ENCODE peak calls at places on chromosomes 5 and 9, in seven cellular contexts. R is A549; Z is IMR-90; Q is SJSA1; N is CD8-positive, alpha-beta T cell; M is aorta; C is CD4-positive, alpha-beta T cell. O is an unnamed sample.
A peak's percentile ranks its signal among the peaks of the same experiment; 100 is the strongest.

GRCh38 chr5:16271851-16272250 is 92.3 kb upstream of the MARCHF11 start:
- DNase-seq in R (no peak), Z (no peak), Q (no peak), N (no peak), M (no peak), C (no peak), O (no peak)

GRCh38 chr9:13900449-13900848 is 413.5 kb downstream of the NFIB start:
- DNase-seq in R (no peak), Z (no peak), Q (no peak), N (no peak), M (no peak), C (no peak), O (no peak)

GRCh38 chr9:124735121-124735520 is 36.0 kb downstream of the NR6A1 start:
- DNase-seq in R (no peak), Z (peak; percentile 53), Q (peak; percentile 47), N (no peak), M (no peak), C (no peak), O (no peak)

GRCh38 chr5:31664566-31664965 is 25.6 kb downstream of the PDZD2 start:
- DNase-seq in R (peak; percentile 40), Z (peak; percentile 3), Q (no peak), N (no peak), M (no peak), C (no peak), O (peak; percentile 22)

GRCh38 chr9:6761306-6761705 is 3.5 kb downstream of the KDM4C start:
- DNase-seq in R (no peak), Z (no peak), Q (no peak), N (no peak), M (no peak), C (no peak), O (no peak)

GRCh38 chr9:19050637-19051591 is 1.7 kb downstream of the RRAGA start:
- DNase-seq in R (no peak), Z (no peak), Q (no peak), N (no peak), M (no peak), C (no peak), O (no peak)

GRCh38 chr5:39661026-39661779 is 236.4 kb upstream of the DAB2 start:
- DNase-seq in R (no peak), Z (no peak), Q (no peak), N (no peak), M (no peak), C (no peak), O (peak; percentile 5)

GRCh38 chr5:139664727-139665351 is 16.7 kb downstream of the CXXC5 start:
- DNase-seq in R (no peak), Z (no peak), Q (no peak), N (no peak), M (no peak), C (no peak), O (no peak)

GRCh38 chr5:102796014-102796413 is 40.9 kb downstream of the PAM start:
- DNase-seq in R (no peak), Z (no peak), Q (no peak), N (no peak), M (no peak), C (no peak), O (no peak)

GRCh38 chr5:159833846-159834245 is 82.4 kb upstream of the ADRA1B start:
- DNase-seq in R (no peak), Z (no peak), Q (no peak), N (no peak), M (no peak), C (no peak), O (no peak)

GRCh38 chr9:79353856-79354520 is 217.8 kb upstream of the TLE4 start:
- DNase-seq in R (peak; percentile 5), Z (peak; percentile 85), Q (no peak), N (no peak), M (no peak), C (no peak), O (peak; percentile 10)

GRCh38 chr9:76690575-76691370 is 73.5 kb upstream of the PCA3 start:
- DNase-seq in R (no peak), Z (no peak), Q (no peak), N (no peak), M (no peak), C (no peak), O (no peak)

GRCh38 chr5:144072518-144072927 is 97.9 kb downstream of the YIPF5 start:
- DNase-seq in R (no peak), Z (peak; percentile 84), Q (no peak), N (no peak), M (no peak), C (no peak), O (peak; percentile 43)

DNA sequence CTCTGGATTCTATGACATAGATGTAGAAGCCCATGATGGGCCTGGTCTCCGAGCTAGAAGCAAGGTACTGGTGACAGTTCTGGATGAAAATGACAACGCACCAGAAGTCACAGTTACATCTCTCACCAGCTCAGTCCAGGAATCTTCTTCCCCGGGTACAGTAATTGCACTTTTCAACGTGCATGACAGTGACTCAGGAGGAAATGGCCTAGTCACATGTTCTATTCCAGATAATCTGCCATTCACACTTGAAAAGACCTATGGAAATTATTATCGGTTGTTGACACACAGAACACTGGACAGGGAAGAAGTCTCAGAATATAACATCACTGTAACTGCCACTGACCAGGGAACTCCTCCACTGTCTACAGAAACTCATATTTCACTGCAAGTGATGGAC is 1.3 kb downstream of the PCDHGA4 start:
- DNase-seq in R (no peak), Z (no peak), Q (no peak), N (no peak), M (no peak), C (no peak), O (no peak)
- H3K9me3 ChIP-seq in R (peaks cover 58% of the 10 kb centered on the region), Z (peaks cover 60% of the 10 kb centered on the region), Q (peaks cover 27% of the 10 kb centered on the region), N (peaks cover 10% of the 10 kb centered on the region), M (peaks cover 38% of the 10 kb centered on the region), C (peaks cover 27% of the 10 kb centered on the region), O (peaks cover 10% of the 10 kb centered on the region)

GRCh38 chr5:141371572-141372475 is 1.8 kb downstream of the PCDHGB3 start:
- DNase-seq in R (no peak), Z (no peak), Q (no peak), N (no peak), M (no peak), C (no peak), O (no peak)

GRCh38 chr5:141374627-141375026 is 936 bp downstream of the PCDHGA6 start:
- DNase-seq in R (no peak), Z (no peak), Q (no peak), N (no peak), M (no peak), C (no peak), O (no peak)

GRCh38 chr5:141369994-141370848 is at the start of gene PCDHGB3:
- DNase-seq in R (no peak), Z (peak; percentile 74), Q (no peak), N (no peak), M (no peak), C (peak; percentile 28), O (no peak)

DNA sequence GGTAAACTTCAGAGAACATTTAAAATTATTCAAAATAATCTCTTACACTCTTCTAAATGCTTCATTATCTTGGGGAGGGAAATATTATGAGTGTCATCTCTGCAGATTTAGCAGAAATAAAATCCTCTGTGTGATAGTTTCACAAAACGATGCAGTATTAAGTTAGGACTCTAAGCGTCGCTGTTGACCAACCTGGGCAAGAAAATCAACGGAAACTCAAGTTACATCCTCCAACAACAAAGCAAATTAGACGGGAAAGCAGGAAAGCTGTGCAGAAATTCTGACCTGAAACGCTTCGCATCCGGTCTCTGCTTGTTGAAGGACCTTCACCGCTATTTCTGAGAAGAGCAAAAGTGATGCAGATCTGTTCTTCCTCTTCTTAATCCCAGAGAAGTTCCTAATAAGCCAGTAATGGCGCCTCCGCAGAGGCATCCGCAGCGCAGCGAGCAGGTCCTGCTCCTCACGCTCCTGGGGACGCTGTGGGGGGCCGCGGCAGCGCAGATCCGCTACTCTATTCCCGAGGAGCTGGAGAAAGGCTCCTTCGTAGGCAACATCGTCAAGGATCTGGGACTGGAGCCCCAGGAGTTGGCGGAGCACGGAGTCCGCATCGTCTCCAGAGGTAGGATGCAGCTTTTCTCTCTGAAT is at the start of gene PCDHGA6:
- DNase-seq in R (no peak), Z (peak; percentile 58), Q (no peak), N (no peak), M (no peak), C (no peak), O (no peak)
- H3K9me3 ChIP-seq in R (peaks cover 55% of the 10 kb centered on the region), Z (peaks cover 61% of the 10 kb centered on the region), Q (peaks cover 39% of the 10 kb centered on the region), N (peaks cover 5% of the 10 kb centered on the region), M (peaks cover 45% of the 10 kb centered on the region), C (peaks cover 49% of the 10 kb centered on the region), O (peaks cover 46% of the 10 kb centered on the region)

GRCh38 chr5:180330270-180330648 is 22.9 kb downstream of the GFPT2 start:
- DNase-seq in R (no peak), Z (no peak), Q (no peak), N (no peak), M (no peak), C (no peak), O (no peak)

GRCh38 chr5:180329606-180330269 is 23.4 kb downstream of the GFPT2 start:
- DNase-seq in R (no peak), Z (no peak), Q (no peak), N (no peak), M (no peak), C (no peak), O (no peak)

GRCh38 chr5:180332051-180332517 is 21.1 kb downstream of the GFPT2 start:
- DNase-seq in R (peak; percentile 76), Z (no peak), Q (no peak), N (no peak), M (no peak), C (no peak), O (peak; percentile 57)

GRCh38 chr5:180331647-180331950 is 21.5 kb downstream of the GFPT2 start:
- DNase-seq in R (peak; percentile 46), Z (no peak), Q (peak; percentile 66), N (no peak), M (no peak), C (no peak), O (no peak)

GRCh38 chr5:180330810-180331646 is 22.1 kb downstream of the GFPT2 start:
- DNase-seq in R (peak; percentile 93), Z (peak; percentile 99), Q (peak; percentile 95), N (no peak), M (peak; percentile 78), C (no peak), O (peak; percentile 98)
- H3K9me3 ChIP-seq in R (no peaks in the 10 kb centered on the region), Z (no peaks in the 10 kb centered on the region), Q (no peaks in the 10 kb centered on the region), N (no peaks in the 10 kb centered on the region), M (no peaks in the 10 kb centered on the region), C (no peaks in the 10 kb centered on the region), O (no peaks in the 10 kb centered on the region)

DNA sequence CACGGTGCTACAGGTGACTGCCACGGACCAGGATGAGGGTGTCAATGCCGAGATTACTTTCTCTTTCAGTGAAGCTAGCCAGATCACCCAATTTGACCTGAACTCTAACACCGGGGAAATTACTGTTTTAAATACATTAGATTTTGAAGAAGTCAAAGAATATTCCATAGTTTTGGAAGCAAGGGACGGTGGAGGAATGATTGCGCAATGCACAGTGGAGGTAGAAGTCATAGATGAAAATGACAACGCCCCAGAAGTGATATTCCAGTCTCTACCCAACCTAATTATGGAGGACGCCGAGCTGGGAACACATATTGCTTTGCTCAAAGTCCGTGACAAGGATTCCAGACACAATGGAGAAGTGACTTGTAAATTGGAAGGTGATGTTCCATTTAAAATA is 1.2 kb downstream of the PCDHGB4 start:
- DNase-seq in R (no peak), Z (no peak), Q (no peak), N (no peak), M (no peak), C (no peak), O (no peak)
- H3K9me3 ChIP-seq in R (peaks cover 70% of the 10 kb centered on the region), Z (peaks cover 50% of the 10 kb centered on the region), Q (peaks cover 36% of the 10 kb centered on the region), N (peaks cover 7% of the 10 kb centered on the region), M (peaks cover 36% of the 10 kb centered on the region), C (peaks cover 70% of the 10 kb centered on the region), O (peaks cover 11% of the 10 kb centered on the region)